ENCODE peak calls at places on chromosome 16, in eight cellular contexts. U is GM13976; O is KG1; P is HFF-Myc; S is RWPE1; J is stimulated activated CD4-positive, alpha-beta T cell treated with anti-CD3 and anti-CD28 coated beads, Interleukin-2, amount 100 ng/mL, for 24 hours; Q is NCI-H1436; W is stimulated activated naive CD8-positive, alpha-beta T cell treated with anti-CD3 and anti-CD28 coated beads, Interleukin-15, Interleukin-2, amounts not matched to agents 100 U/mL and 50 U/mL, for 24 hours. B is an unnamed sample.

GRCh38 chr16:11361751-11362742 is 16.8 kb downstream of the RMI2 start:
- DNase-seq in W (peak), O (peak), U (peak), P (no peak), S (no peak), J (peak), Q (no peak), B (peak)

GRCh38 chr16:88686439-88687253 is at the start of gene SNAI3:
- DNase-seq in J (peak), W (peak), P (no peak), S (peak), O (peak), Q (peak), U (peak), B (peak)

GRCh38 chr16:24838554-24839266 is 7.1 kb upstream of the SLC5A11 start:
- DNase-seq in U (no peak), P (no peak), Q (no peak), S (no peak), O (no peak), J (no peak), W (no peak), B (peak)

GRCh38 chr16:79400462-79401149 is 199.9 kb downstream of the MAF start:
- DNase-seq in O (no peak), Q (no peak), P (no peak), U (no peak), J (no peak), W (no peak), S (no peak), B (no peak)

GRCh38 chr16:3798827-3799226 is 81.5 kb upstream of the TRAP1 start:
- DNase-seq in S (no peak), J (no peak), O (no peak), Q (no peak), P (no peak), U (no peak), W (no peak), B (no peak)

GRCh38 chr16:81694494-81695285 is 84.4 kb upstream of the PLCG2 start:
- DNase-seq in W (no peak), P (no peak), O (no peak), U (no peak), Q (peak), S (no peak), J (no peak), B (no peak)

GRCh38 chr16:50610331-50611262 is 62.4 kb downstream of the NKD1 start:
- DNase-seq in O (no peak), Q (no peak), J (no peak), S (no peak), P (no peak), W (no peak), U (no peak), B (no peak)

GRCh38 chr16:1119129-1119528 is 23.1 kb upstream of the C1QTNF8 start:
- DNase-seq in S (no peak), U (no peak), W (no peak), J (no peak), P (no peak), Q (no peak), O (no peak), B (no peak)

GRCh38 chr16:27844826-27845225 is 218.7 kb downstream of the GSG1L start:
- DNase-seq in J (no peak), U (no peak), O (no peak), S (no peak), W (no peak), Q (no peak), P (no peak), B (no peak)

GRCh38 chr16:49431591-49432290 is 58.1 kb downstream of the C16orf78 start:
- DNase-seq in W (no peak), O (no peak), P (no peak), J (no peak), Q (no peak), S (no peak), U (no peak), B (no peak)

GRCh38 chr16:21301168-21301894 is 23.2 kb upstream of the CRYM start:
- DNase-seq in O (peak), Q (peak), W (peak), J (peak), U (peak), P (peak), S (peak), B (peak)

GRCh38 chr16:28274676-28275075 is 17.6 kb upstream of the SBK1 start:
- DNase-seq in U (no peak), J (no peak), S (no peak), P (no peak), O (no peak), W (no peak), Q (no peak), B (no peak)

GRCh38 chr16:48158296-48158695 is 2.5 kb upstream of the ABCC12 start:
- DNase-seq in S (peak), J (peak), W (peak), O (no peak), U (peak), P (no peak), Q (no peak), B (peak)

GRCh38 chr16:81546781-81547180 is 102.2 kb downstream of the CMIP start:
- DNase-seq in U (no peak), O (no peak), S (no peak), W (no peak), J (no peak), Q (no peak), P (no peak), B (no peak)

GRCh38 chr16:49022351-49022963 is 259.2 kb downstream of the CBLN1 start:
- DNase-seq in J (no peak), W (no peak), S (peak), P (no peak), U (no peak), Q (no peak), O (no peak), B (peak)

GRCh38 chr16:85983064-85983463 is 84.1 kb downstream of the IRF8 start:
- DNase-seq in U (no peak), J (no peak), Q (no peak), P (no peak), S (no peak), W (no peak), O (no peak), B (no peak)

GRCh38 chr16:88070989-88071625 is 119.9 kb downstream of the BANP start:
- DNase-seq in W (no peak), P (no peak), O (no peak), J (no peak), S (no peak), Q (no peak), U (no peak), B (no peak)

GRCh38 chr16:55462241-55462640 is 16.8 kb upstream of the MMP2 start:
- DNase-seq in J (no peak), W (no peak), O (no peak), S (no peak), Q (no peak), U (no peak), P (no peak), B (no peak)

GRCh38 chr16:54648575-54648974 is 282.1 kb upstream of the IRX5 start:
- DNase-seq in J (no peak), Q (no peak), S (no peak), W (no peak), P (no peak), U (no peak), O (no peak), B (no peak)

GRCh38 chr16:84907046-84907445 is 87.3 kb downstream of the CRISPLD2 start:
- DNase-seq in S (no peak), Q (no peak), W (no peak), O (no peak), U (no peak), P (no peak), J (no peak), B (no peak)

GRCh38 chr16:69307856-69308255 is 3.3 kb upstream of the VPS4A start:
- DNase-seq in Q (no peak), W (no peak), O (no peak), P (no peak), S (no peak), J (no peak), U (no peak), B (no peak)

GRCh38 chr16:27977966-27978365 is 85.5 kb downstream of the GSG1L start:
- DNase-seq in P (no peak), W (no peak), U (no peak), O (no peak), Q (no peak), S (no peak), J (no peak), B (peak)

GRCh38 chr16:2855536-2855935 is 2.4 kb downstream of the PRSS22 start:
- DNase-seq in U (peak), Q (no peak), S (no peak), J (no peak), O (no peak), P (no peak), W (no peak), B (no peak)

GRCh38 chr16:56601325-56601724 is 7.1 kb upstream of the MT2A start:
- DNase-seq in J (no peak), W (no peak), O (no peak), Q (no peak), P (no peak), U (no peak), S (no peak), B (no peak)